ENCODE peak calls at places on chromosomes 16 and 17, in nine cellular contexts. X, C, P, E, I, K, D, U and L are unnamed samples.

GRCh38 chr16:77212736-77213541 is 13.7 kb downstream of the SYCE1L start:
- DNase-seq in E (peak), K (peak), I (no peak), C (peak), D (peak), U (peak), X (peak), P (peak), L (peak)

GRCh38 chr17:1643293-1643998 is 2.1 kb downstream of the SCARF1 start:
- DNase-seq in E (peak), X (peak), D (no peak), I (no peak), U (peak), K (peak), C (peak), P (peak), L (peak)

GRCh38 chr16:29804455-29805231 is 1.7 kb upstream of the MAZ start:
- DNase-seq in P (peak), E (no peak), X (peak), K (peak), I (peak), D (peak), U (no peak), C (peak), L (peak)

GRCh38 chr17:45050680-45051059 is 762 bp downstream of the DCAKD start:
- DNase-seq in D (peak), E (peak), P (peak), X (peak), I (peak), K (no peak), C (no peak), U (no peak), L (peak)

GRCh38 chr16:58418601-58419000 is 26.3 kb downstream of the GINS3 start:
- DNase-seq in U (no peak), D (peak), C (peak), P (peak), E (no peak), I (peak), X (no peak), K (peak), L (peak)

GRCh38 chr16:47493358-47494337 is 32.5 kb downstream of the PHKB start:
- DNase-seq in E (no peak), I (no peak), P (no peak), D (no peak), X (no peak), K (no peak), U (no peak), C (no peak), L (no peak)

GRCh38 chr17:40986920-40987319 is 2.8 kb upstream of the KRT40 start:
- DNase-seq in D (no peak), C (no peak), P (no peak), I (no peak), K (no peak), U (no peak), E (no peak), X (no peak), L (no peak)

GRCh38 chr17:38628441-38628840 is 22.7 kb upstream of the SRCIN1 start:
- DNase-seq in K (no peak), D (no peak), U (no peak), E (no peak), X (no peak), I (peak), P (peak), C (no peak), L (peak)

GRCh38 chr16:56370185-56370584 is 55.2 kb downstream of the AMFR start:
- DNase-seq in C (no peak), P (no peak), K (no peak), D (no peak), U (no peak), I (peak), E (no peak), X (no peak), L (no peak)

GRCh38 chr16:24347556-24347955 is 91.4 kb downstream of the CACNG3 start:
- DNase-seq in U (no peak), I (no peak), E (no peak), K (no peak), P (peak), D (no peak), X (no peak), C (no peak), L (no peak)

GRCh38 chr16:24348511-24349290 is 92.6 kb downstream of the CACNG3 start:
- DNase-seq in E (no peak), C (no peak), X (peak), D (no peak), K (no peak), P (peak), U (no peak), I (no peak), L (no peak)

GRCh38 chr16:24346734-24347133 is 90.6 kb downstream of the CACNG3 start:
- DNase-seq in I (no peak), K (no peak), P (peak), X (peak), C (no peak), D (no peak), U (no peak), E (no peak), L (no peak)

DNA sequence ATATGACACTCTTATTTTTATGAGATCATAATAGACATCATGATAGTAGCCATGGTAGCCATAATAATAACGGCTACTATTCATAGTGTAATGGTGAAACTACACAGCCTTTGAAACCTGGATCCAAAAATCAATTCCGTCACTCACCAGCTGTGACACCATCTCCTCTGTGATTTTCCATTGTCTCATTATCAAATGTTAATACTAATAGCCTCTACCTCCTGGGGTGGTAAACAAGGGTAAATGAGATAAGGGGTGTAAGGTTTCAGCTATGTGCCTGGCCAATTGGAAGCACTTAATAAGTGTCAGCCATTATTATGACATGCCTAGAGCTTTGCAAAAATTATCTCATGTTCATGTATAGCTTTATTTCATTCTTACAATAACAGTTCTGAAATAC is 88.7 kb downstream of the CACNG3 start:
- DNase-seq in C (no peak), X (no peak), K (no peak), D (no peak), P (no peak), I (no peak), U (no peak), E (no peak), L (no peak)
- TF ChIP-seq CTCF in C (no peak), X (no peak), K (no peak), D (no peak), P (no peak), I (no peak), U (no peak), E (no peak), L (no peak)

GRCh38 chr17:60231691-60232090 is 81.9 kb downstream of the CA4 start:
- DNase-seq in I (peak), K (no peak), X (peak), D (no peak), P (no peak), E (no peak), U (no peak), C (no peak), L (no peak)

GRCh38 chr17:60230358-60230757 is 80.6 kb downstream of the CA4 start:
- DNase-seq in K (no peak), P (no peak), I (peak), E (no peak), X (no peak), C (no peak), U (no peak), D (no peak), L (no peak)

GRCh38 chr17:60229189-60229802 is 79.5 kb downstream of the CA4 start:
- DNase-seq in C (no peak), E (no peak), D (peak), P (no peak), X (no peak), K (no peak), I (peak), U (no peak), L (peak)

DNA sequence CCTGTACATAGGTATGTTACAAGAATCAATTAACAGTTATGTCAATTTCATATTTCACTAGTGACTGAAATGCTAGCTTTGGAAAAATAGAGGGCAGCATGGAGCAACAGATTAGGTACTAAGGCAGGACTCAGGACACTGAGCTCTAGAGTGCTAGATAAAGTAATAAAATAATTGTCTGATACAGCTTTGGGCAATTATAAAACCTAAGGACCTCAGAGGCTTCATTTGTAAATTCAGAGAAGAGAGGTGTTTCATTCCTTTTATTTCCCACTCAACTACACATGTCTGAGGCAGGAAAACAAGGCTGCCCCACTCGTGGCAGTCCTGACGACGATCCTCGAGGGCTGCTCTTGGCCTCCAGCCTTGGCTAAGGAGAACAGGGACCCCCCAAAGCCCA is 81.5 kb downstream of the CA4 start:
- DNase-seq in D (peak), K (no peak), C (no peak), P (peak), U (no peak), I (peak), E (no peak), X (peak), L (peak)
- TF ChIP-seq CTCF in D (peak), K (peak), C (peak), P (peak), U (no peak), I (peak), E (no peak), X (peak), L (peak)

DNA sequence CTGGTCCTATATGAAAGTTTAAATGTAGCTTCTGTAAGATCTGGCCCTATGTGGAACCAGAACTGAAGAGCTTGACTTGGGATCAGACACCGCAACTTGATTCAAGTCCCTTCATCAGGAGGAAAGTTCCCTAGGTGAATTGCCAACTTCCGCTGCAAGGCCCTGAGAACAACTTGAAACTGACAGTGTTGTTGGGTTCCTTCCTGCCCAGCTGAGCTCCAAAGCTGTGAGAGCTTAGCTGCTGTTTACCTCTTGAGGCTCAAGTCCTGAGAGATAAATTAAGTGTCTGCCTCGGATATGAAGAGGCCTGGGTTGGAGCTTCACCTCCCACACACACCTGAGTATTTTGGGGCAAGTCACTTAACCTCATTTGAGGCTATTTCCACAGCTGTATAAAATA is 44.7 kb downstream of the REXO5 start:
- DNase-seq in D (peak), X (no peak), E (no peak), I (peak), U (no peak), K (no peak), P (no peak), C (no peak), L (no peak)
- TF ChIP-seq CTCF in D (no peak), X (no peak), E (no peak), I (no peak), U (no peak), K (no peak), P (no peak), C (no peak), L (no peak)

GRCh38 chr16:23843143-23843542 is 7.4 kb downstream of the PRKCB start:
- DNase-seq in P (no peak), E (no peak), D (no peak), X (no peak), C (no peak), K (no peak), I (no peak), U (no peak), L (no peak)
- TF ChIP-seq CTCF in P (no peak), E (no peak), D (no peak), X (no peak), C (no peak), K (no peak), I (no peak), U (no peak), L (no peak)

GRCh38 chr17:4366312-4367063 is at the start of gene UBE2G1:
- DNase-seq in I (peak), K (peak), X (peak), D (peak), C (peak), U (peak), P (peak), E (peak), L (peak)
- TF ChIP-seq CTCF in I (no peak), K (no peak), X (peak), D (no peak), C (peak), U (no peak), P (peak), E (no peak), L (peak)

GRCh38 chr17:21377821-21378396 is 1.8 kb downstream of the KCNJ12 start:
- DNase-seq in U (no peak), P (peak), C (no peak), K (no peak), D (no peak), E (no peak), I (no peak), X (peak), L (no peak)
- TF ChIP-seq CTCF in U (no peak), P (peak), C (no peak), K (no peak), D (no peak), E (no peak), I (no peak), X (peak), L (no peak)

DNA sequence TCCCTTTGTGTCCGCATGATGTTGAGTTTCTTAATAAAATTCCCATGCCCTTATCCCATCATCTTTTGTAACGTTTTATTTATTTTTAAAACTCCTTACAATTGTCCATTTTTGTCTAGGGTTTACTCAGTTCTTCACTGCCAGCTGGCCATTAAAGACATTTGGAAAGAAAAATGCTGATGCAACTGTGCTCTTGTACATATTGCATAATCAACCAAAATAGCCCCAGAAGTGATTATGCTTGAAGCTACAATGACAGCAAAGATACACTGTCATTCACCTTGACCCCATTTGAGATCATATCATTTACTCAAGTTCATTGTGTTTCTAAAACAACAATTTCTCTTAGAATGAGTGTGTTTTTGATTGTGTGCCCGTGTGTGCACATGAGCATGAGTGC is 1074.6 kb upstream of the RBFOX1 start:
- DNase-seq in D (no peak), I (no peak), U (no peak), C (no peak), E (no peak), K (no peak), P (no peak), X (no peak), L (no peak)
- TF ChIP-seq CTCF in D (no peak), I (no peak), U (no peak), C (no peak), E (no peak), K (no peak), P (no peak), X (no peak), L (no peak)

DNA sequence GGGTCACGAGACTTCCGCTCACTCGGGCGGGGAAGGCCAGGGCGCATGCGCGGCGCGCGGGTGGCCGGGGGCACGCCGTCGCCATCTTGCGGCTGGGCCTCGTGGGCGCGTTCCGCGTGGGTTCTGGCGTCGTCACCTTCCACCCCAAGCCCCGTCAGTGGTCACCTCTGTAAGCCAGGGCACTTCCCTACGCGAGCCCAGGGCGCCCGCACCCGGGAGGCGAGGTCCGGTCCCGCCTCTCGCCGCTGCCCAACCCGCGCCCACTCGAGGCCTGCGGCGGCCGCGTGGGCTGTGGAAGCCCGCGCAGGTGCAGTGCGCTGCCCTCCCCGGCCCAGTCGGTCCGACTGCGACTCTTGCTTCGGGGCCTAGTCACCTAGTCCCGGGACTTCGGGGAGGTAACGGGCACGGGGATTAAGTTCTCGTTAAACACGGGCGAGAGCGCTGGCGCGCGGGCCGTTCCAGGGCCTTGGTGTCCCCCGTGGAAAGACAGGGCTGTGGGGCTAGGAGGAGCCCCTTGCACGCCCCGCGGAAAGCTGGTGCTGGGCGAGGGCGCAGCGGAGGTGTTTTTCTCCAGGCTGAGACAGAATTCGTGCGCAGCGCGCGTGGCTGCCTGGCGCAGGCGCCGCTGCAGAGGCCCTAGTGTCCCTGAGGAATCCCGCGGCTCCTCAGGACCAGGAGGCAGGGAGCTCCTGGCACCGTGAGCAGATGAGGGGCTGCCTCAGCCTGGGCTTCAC is 417 bp upstream of the ARHGDIA start:
- DNase-seq in E (peak), I (peak), P (peak), K (peak), C (peak), X (peak), U (peak), D (peak), L (peak)
- TF ChIP-seq CTCF in E (no peak), I (no peak), P (peak), K (peak), C (peak), X (peak), U (peak), D (peak), L (peak)

GRCh38 chr16:20901441-20902112 is 1.0 kb downstream of the LYRM1 start:
- DNase-seq in P (peak), C (peak), X (peak), K (peak), D (peak), E (peak), I (peak), U (peak), L (peak)

GRCh38 chr16:20899503-20900298 is 457 bp downstream of the DCUN1D3 start:
- DNase-seq in P (no peak), D (peak), X (no peak), U (no peak), C (no peak), I (no peak), K (no peak), E (no peak), L (no peak)

GRCh38 chr16:20901068-20901440 is 483 bp downstream of the LYRM1 start:
- DNase-seq in I (no peak), K (no peak), P (no peak), U (no peak), D (no peak), C (no peak), E (no peak), X (no peak), L (peak)

GRCh38 chr16:20898938-20899502 is 1.1 kb downstream of the DCUN1D3 start:
- DNase-seq in D (peak), X (no peak), C (no peak), E (no peak), K (no peak), P (no peak), U (no peak), I (peak), L (no peak)

GRCh38 chr16:20900299-20901067 is at the start of the genes DCUN1D3 and LYRM1:
- DNase-seq in C (peak), K (peak), E (peak), D (peak), X (peak), P (peak), U (peak), I (peak), L (peak)
- TF ChIP-seq CTCF in C (no peak), K (no peak), E (no peak), D (no peak), X (no peak), P (no peak), U (no peak), I (no peak), L (no peak)

GRCh38 chr16:48499822-48500440 is 110.0 kb downstream of the N4BP1 start:
- DNase-seq in U (no peak), I (peak), C (no peak), X (no peak), D (peak), E (no peak), P (no peak), K (no peak), L (peak)
- TF ChIP-seq CTCF in U (no peak), I (no peak), C (no peak), X (no peak), D (no peak), E (no peak), P (no peak), K (no peak), L (no peak)